ENCODE peak calls at places on chromosome 5, in four cellular contexts. C is H1, Z is K562, D is HepG2. T is an unnamed sample.

GRCh38 chr5:111134080-111134479 is 41.9 kb downstream of the WDR36 start:
- DNase-seq in C (no peak), Z (no peak), D (no peak), T (no peak)

GRCh38 chr5:124697482-124697881 is 49.0 kb downstream of the ZNF608 start:
- DNase-seq in C (no peak), Z (no peak), D (no peak), T (no peak)

GRCh38 chr5:150945501-150945900 is 40.7 kb upstream of the ZNF300 start:
- DNase-seq in C (no peak), Z (no peak), D (no peak), T (no peak)

GRCh38 chr5:5164158-5164557 is 24.0 kb downstream of the ADAMTS16 start:
- DNase-seq in C (no peak), Z (no peak), D (no peak), T (no peak)

GRCh38 chr5:101860145-101860544 is 435.9 kb downstream of the SLCO4C1 start:
- DNase-seq in C (no peak), Z (no peak), D (no peak), T (no peak)

GRCh38 chr5:138444774-138445546 is 6.1 kb downstream of the REEP2 start:
- DNase-seq in C (no peak), Z (no peak), D (no peak), T (no peak)

GRCh38 chr5:1564182-1564748 is 40.5 kb upstream of the LPCAT1 start:
- DNase-seq in C (no peak), Z (peak), D (peak), T (peak)

GRCh38 chr5:66660401-66660800 is 64.2 kb downstream of the MAST4 start:
- DNase-seq in C (no peak), Z (no peak), D (no peak), T (no peak)

GRCh38 chr5:96226941-96227552 is 206.0 kb downstream of the PCSK1 start:
- DNase-seq in C (no peak), Z (no peak), D (no peak), T (no peak)

GRCh38 chr5:143592648-143593047 is 189.2 kb upstream of the NR3C1 start:
- DNase-seq in C (no peak), Z (no peak), D (no peak), T (no peak)

GRCh38 chr5:73122875-73123810 is 2.8 kb downstream of the TMEM171 start:
- DNase-seq in C (peak), Z (no peak), D (no peak), T (no peak)

GRCh38 chr5:138035605-138036537 is 3.0 kb upstream of the FAM13B start:
- DNase-seq in C (peak), Z (peak), D (peak), T (peak)

GRCh38 chr5:152119091-152119490 is 194.4 kb upstream of the GLRA1 start:
- DNase-seq in C (no peak), Z (no peak), D (no peak), T (no peak)

GRCh38 chr5:6488021-6488420 is 39.4 kb downstream of the UBE2QL1 start:
- DNase-seq in C (no peak), Z (no peak), D (no peak), T (no peak)

GRCh38 chr5:131379071-131379538 is 115.3 kb downstream of the CDC42SE2 start:
- DNase-seq in C (no peak), Z (no peak), D (peak), T (no peak)

GRCh38 chr5:150778517-150779396 is at the start of gene SMIM3:
- DNase-seq in C (peak), Z (peak), D (peak), T (no peak)

GRCh38 chr5:180640301-180640764 is 9.1 kb downstream of the FLT4 start:
- DNase-seq in C (peak), Z (no peak), D (no peak), T (no peak)

GRCh38 chr5:140336388-140336787 is 10.0 kb downstream of the HBEGF start:
- DNase-seq in C (no peak), Z (no peak), D (peak), T (no peak)

GRCh38 chr5:154944716-154945115 is 3.8 kb downstream of the MRPL22 start:
- DNase-seq in C (no peak), Z (no peak), D (no peak), T (no peak)

GRCh38 chr5:139177809-139178581 is 20.2 kb downstream of the SIL1 start:
- DNase-seq in C (no peak), Z (no peak), D (no peak), T (no peak)

GRCh38 chr5:32099486-32100035 is 74.6 kb downstream of the GOLPH3 start:
- DNase-seq in C (peak), Z (no peak), D (no peak), T (no peak)

GRCh38 chr5:127447822-127448221 is 69.6 kb upstream of the PRRC1 start:
- DNase-seq in C (no peak), Z (no peak), D (no peak), T (no peak)

GRCh38 chr5:1724822-1725602 is 74.6 kb downstream of the MRPL36 start:
- DNase-seq in C (peak), Z (peak), D (no peak), T (no peak)

GRCh38 chr5:59506285-59506877 is 387.1 kb downstream of the PDE4D start:
- DNase-seq in C (no peak), Z (no peak), D (peak), T (no peak)

GRCh38 chr5:80917596-80917995 is 42.6 kb upstream of the RASGRF2 start:
- DNase-seq in C (no peak), Z (no peak), D (no peak), T (no peak)

GRCh38 chr5:81003987-81004386 is 43.8 kb downstream of the RASGRF2 start:
- DNase-seq in C (no peak), Z (no peak), D (no peak), T (no peak)

GRCh38 chr5:26856238-26856637 is 182.1 kb downstream of the CDH9 start:
- DNase-seq in C (no peak), Z (no peak), D (no peak), T (no peak)

GRCh38 chr5:127875235-127876021 is 172.2 kb downstream of the CCDC192 start:
- DNase-seq in C (peak), Z (peak), D (peak), T (peak)

GRCh38 chr5:99089822-99090549 is 161.2 kb upstream of the CHD1 start:
- DNase-seq in C (no peak), Z (no peak), D (no peak), T (no peak)

GRCh38 chr5:123639244-123639643 is 127.3 kb downstream of the CSNK1G3 start:
- DNase-seq in C (no peak), Z (no peak), D (no peak), T (no peak)

GRCh38 chr5:87541033-87541432 is 128.3 kb upstream of the CCNH start:
- DNase-seq in C (no peak), Z (no peak), D (no peak), T (peak)

GRCh38 chr5:135986891-135987401 is 32.2 kb upstream of the LECT2 start:
- DNase-seq in C (no peak), Z (no peak), D (no peak), T (no peak)
- TF ChIP-seq SRF in C (no peak), Z (no peak), D (no peak), T (no peak)

GRCh38 chr5:179273074-179273435 is 72.2 kb downstream of the ADAMTS2 start:
- DNase-seq in C (no peak), Z (no peak), D (no peak), T (no peak)

GRCh38 chr5:179272326-179273073 is 72.8 kb downstream of the ADAMTS2 start:
- DNase-seq in C (no peak), Z (no peak), D (no peak), T (no peak)

GRCh38 chr5:179270581-179271300 is 74.5 kb downstream of the ADAMTS2 start:
- DNase-seq in C (no peak), Z (no peak), D (no peak), T (no peak)

GRCh38 chr5:179271301-179271650 is 74.0 kb downstream of the ADAMTS2 start:
- DNase-seq in C (no peak), Z (no peak), D (no peak), T (no peak)

GRCh38 chr5:179271821-179272325 is 73.4 kb downstream of the ADAMTS2 start:
- DNase-seq in C (no peak), Z (no peak), D (no peak), T (no peak)
- TF ChIP-seq FOSL1 in C (no peak), Z (no peak), D (no peak), T (no peak)

GRCh38 chr5:142356716-142357468 is 32.1 kb upstream of the SPRY4 start:
- DNase-seq in C (peak), Z (peak), D (peak), T (peak)

GRCh38 chr5:142358648-142359047 is 33.8 kb upstream of the SPRY4 start:
- DNase-seq in C (no peak), Z (no peak), D (no peak), T (no peak)

GRCh38 chr5:142358121-142358520 is 33.3 kb upstream of the SPRY4 start:
- DNase-seq in C (no peak), Z (no peak), D (no peak), T (no peak)

GRCh38 chr5:142357469-142358090 is 32.8 kb upstream of the SPRY4 start:
- DNase-seq in C (no peak), Z (no peak), D (no peak), T (no peak)

DNA sequence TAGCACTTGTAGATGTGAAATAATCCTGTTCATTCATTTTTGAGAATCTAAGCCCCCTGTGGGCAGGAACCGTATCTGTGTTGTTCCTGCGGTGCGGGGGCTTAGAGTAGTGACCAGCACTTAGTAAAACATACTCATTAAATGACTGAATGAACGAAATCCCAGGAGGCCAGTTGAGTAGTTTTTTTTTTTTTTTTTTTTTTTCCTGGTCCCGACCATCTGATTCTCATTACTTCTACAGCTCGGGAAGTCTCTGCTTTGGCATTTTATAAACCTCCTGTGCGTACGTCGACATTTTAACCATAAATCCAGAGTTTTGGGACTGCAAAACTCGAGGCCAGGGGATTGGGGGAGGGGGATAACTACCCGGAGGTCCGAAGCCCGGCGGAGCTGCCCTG is 31.5 kb upstream of the SPRY4 start:
- DNase-seq in C (no peak), Z (no peak), D (no peak), T (no peak)
- TF ChIP-seq POLR2AphosphoS5 in C (no peak), Z (no peak), D (no peak), T (no peak)

GRCh38 chr5:136058031-136058971 is 29.5 kb downstream of the TGFBI start:
- DNase-seq in C (peak), Z (no peak), D (peak), T (peak)
- TF ChIP-seq SRF in C (no peak), Z (no peak), D (no peak), T (no peak)

GRCh38 chr5:42756630-42757601 is at the start of gene CCDC152:
- DNase-seq in C (peak), Z (peak), D (no peak), T (no peak)
- TF ChIP-seq FOSL1 in C (no peak), Z (no peak), D (no peak), T (no peak)

DNA sequence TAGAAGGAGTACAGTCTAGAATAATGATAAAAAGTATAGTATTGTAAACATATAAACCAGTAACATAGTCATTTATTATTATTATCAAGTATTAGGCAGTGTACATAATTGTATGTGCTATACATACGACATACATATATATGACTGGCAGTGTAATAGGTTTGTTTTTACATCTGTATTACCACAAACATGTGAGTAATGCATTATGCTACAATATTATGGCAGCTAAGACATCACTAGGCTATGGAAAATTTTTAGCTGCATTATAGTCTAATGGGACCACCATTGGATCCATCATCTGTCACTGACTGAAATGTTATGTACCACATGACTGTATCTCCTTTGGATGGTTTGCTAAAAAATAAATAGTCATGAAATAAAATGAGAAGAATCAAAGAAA is 530.0 kb downstream of the PRR16 start:
- DNase-seq in C (no peak), Z (no peak), D (no peak), T (no peak)
- TF ChIP-seq POLR2AphosphoS5 in C (no peak), Z (no peak), D (no peak), T (no peak)

DNA sequence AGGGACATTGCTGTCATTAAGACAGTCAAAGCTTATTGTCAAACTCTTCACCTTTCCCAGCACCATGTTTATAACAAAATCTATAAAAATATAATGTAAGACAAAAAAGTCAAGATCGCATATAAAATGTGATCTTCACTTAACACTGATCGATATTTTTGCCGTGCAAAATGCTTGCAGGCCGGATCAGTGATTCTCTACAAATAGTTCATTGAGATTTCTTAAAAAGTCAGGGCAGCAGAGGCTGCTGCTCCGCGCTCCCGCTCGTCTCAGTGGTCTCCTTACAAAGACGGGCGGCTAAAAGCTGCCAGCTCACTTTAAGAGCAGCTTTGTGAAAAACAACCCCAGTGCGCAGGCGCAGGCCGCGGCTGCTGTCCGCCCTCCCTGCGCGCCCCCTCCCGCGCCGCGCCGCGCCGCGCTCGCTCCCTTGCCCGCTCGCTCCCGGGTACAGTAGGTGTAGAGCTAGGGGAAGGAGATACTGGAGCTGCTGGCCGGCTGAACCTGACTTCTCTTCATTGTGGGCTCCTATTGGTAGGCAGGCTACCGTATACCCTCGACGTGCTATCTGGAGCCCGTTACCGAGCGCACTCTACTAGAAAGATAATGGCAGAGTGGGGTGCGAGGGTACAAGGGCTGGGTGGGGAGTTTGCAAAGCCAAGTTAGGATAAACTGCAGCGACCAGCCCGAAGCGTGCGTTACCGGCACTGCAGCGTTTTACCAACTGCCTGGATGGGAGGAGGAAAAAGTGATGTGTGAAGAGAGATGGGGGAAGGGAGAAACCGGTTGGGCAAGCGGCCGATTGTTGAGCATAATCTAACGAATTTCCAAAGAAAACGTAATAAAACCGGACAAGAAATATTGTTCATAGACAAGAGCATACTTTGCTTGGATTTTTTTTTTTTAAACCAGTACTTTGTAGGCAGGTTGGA is at the start of gene ARRDC3:
- DNase-seq in C (peak), Z (peak), D (peak), T (peak)
- TF ChIP-seq SRF in C (no peak), Z (peak), D (no peak), T (no peak)

GRCh38 chr5:16666861-16667481 is 50.2 kb upstream of the RETREG1 start:
- DNase-seq in C (no peak), Z (no peak), D (peak), T (no peak)
- TF ChIP-seq FOSL1 in C (no peak), Z (no peak), D (no peak), T (no peak)

DNA sequence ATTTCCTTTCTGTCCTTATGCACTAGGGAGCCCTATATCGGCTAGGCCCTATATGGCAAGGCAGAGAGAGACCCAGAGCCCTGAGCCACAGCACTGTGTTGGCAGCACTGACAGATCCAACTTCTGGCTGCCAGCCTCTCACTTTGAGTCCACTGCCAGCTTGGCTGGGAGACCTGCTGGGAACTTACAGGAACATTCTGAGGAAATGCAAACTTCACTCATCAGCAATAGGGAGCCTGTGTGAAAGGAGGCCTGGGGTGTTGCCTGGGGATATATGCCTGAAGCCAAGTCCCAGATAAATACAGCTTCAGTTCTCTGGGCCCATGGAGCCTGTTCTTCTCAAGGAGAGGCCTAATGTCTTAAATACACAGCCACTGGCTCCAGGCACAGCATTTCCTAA is 78.0 kb downstream of the ADRB2 start:
- DNase-seq in C (no peak), Z (no peak), D (no peak), T (no peak)
- TF ChIP-seq POLR2AphosphoS5 in C (no peak), Z (no peak), D (no peak), T (no peak)

DNA sequence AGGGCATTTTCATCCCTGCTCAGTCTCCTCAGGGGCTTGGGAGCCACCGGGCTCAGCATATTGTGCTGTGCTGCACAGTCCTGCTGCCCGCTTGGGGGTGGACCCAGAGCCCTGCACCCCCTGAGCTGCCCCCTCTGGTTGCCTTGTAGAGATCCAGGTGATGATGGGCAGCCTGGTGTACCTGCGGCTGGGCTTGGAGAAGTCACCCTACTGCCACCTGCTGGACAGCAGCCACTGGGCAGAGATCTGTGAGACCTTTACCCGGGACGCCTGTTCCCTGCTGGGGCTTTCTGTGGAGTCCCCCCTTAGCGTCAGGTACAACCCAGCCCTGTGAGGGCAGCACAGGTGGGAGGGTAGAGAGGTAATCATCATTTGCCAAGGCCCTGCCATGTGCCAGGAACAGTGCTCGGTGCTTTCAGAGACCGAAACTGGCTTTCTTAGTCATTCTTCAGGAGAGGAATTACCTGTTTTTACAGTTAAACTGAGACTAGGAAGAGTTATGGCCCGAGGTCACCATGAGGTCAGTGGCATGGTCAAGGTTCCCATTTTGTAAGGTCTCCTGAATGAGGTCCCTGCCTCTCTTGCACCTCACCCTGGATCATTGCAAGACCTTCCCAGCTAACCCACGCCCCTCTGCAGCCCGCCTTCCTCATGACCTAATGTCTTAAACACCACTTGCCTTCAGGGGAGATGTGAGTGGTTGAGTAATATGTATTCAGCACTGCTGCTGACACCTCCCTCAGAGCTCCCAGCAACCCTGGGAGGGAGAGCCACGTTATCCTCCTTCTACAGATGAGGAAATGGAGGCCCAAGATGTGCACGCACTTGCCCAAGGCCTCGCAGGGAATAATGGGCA is 7.5 kb downstream of the NHP2 start:
- DNase-seq in C (peak), Z (peak), D (peak), T (peak)
- TF ChIP-seq SRF in C (no peak), Z (no peak), D (no peak), T (no peak)

T was measured in HCT116.